ENCODE peak calls at places on chromosomes 4 and X, in ten cellular contexts. K, U, Q, F, V, L, N, B, S and W are unnamed samples.

GRCh38 chrX:48468247-48468671 is 1.8 kb downstream of the SLC38A5 start:
- DNase-seq in F (peak; percentile 64), Q (no peak), U (no peak), V (no peak), N (no peak), K (peak; percentile 15), L (no peak), B (no peak), S (peak; percentile 9), W (peak; percentile 42)

GRCh38 chr4:174538123-174538875 is 16.0 kb upstream of the HPGD start:
- DNase-seq in F (no peak), N (no peak), S (no peak), B (no peak), V (no peak), U (no peak), K (no peak), Q (peak; percentile 74), L (no peak), W (no peak)

GRCh38 chr4:8908206-8908893 is 36.7 kb upstream of the HMX1 start:
- DNase-seq in K (no peak), B (no peak), L (no peak), Q (no peak), F (no peak), V (no peak), N (no peak), U (no peak), S (no peak), W (no peak)

GRCh38 chr4:110198472-110199419 is at the start of gene ELOVL6:
- DNase-seq in U (peak; percentile 55), S (no peak), N (peak; percentile 70), F (peak; percentile 60), V (no peak), B (peak; percentile 78), L (peak; percentile 87), K (peak; percentile 75), Q (peak; percentile 44), W (no peak)

GRCh38 chrX:139202742-139203410 is 327.7 kb upstream of the F9 start:
- DNase-seq in F (no peak), V (no peak), K (no peak), S (no peak), L (no peak), N (no peak), Q (no peak), U (no peak), B (no peak), W (no peak)

GRCh38 chr4:114226968-114227760 is 247.7 kb upstream of the ARSJ start:
- DNase-seq in F (no peak), U (no peak), N (no peak), V (no peak), K (peak; percentile 12), S (no peak), L (no peak), Q (no peak), B (no peak), W (no peak)

GRCh38 chr4:168449740-168450442 is 30.4 kb downstream of the DDX60L start:
- DNase-seq in Q (no peak), V (no peak), S (no peak), L (no peak), U (peak; percentile 50), N (peak; percentile 15), B (peak; percentile 50), K (no peak), F (peak; percentile 42), W (no peak)

GRCh38 chr4:163621844-163622243 is 127.4 kb downstream of the TMA16 start:
- DNase-seq in Q (no peak), U (no peak), V (no peak), F (no peak), S (no peak), B (no peak), L (no peak), K (no peak), N (no peak), W (no peak)

GRCh38 chr4:26287748-26288147 is 33.1 kb upstream of the RBPJ start:
- DNase-seq in N (no peak), B (no peak), V (no peak), L (no peak), Q (no peak), F (no peak), S (no peak), U (no peak), K (no peak), W (no peak)

GRCh38 chr4:16034010-16034829 is 49.6 kb downstream of the PROM1 start:
- DNase-seq in N (no peak), L (no peak), K (no peak), Q (peak; percentile 71), B (no peak), S (no peak), U (no peak), V (no peak), F (no peak), W (no peak)